ENCODE peak calls at places on chromosomes 3 and 15, in six cellular contexts. Z, X, P, V, L and O are unnamed samples.
A peak's percentile ranks its signal among the peaks of the same experiment; 100 is the strongest.

GRCh38 chr3:124893526-124893925 is 6.4 kb upstream of the ITGB5 start:
- DNase-seq in L (no peak), P (no peak), X (no peak), V (no peak), Z (no peak), O (no peak)

GRCh38 chr15:85520650-85521049 is 140.2 kb downstream of the AKAP13 start:
- DNase-seq in Z (no peak), P (no peak), V (no peak), L (no peak), X (no peak), O (no peak)

GRCh38 chr3:95923496-95924210 is 890.7 kb upstream of the EPHA6 start:
- DNase-seq in L (no peak), P (peak; percentile 100), X (no peak), Z (peak; percentile 94), V (no peak), O (peak; percentile 0)

GRCh38 chr3:111667621-111668239 is 72.6 kb upstream of the ZBED2 start:
- DNase-seq in P (peak; percentile 73), L (no peak), V (no peak), Z (peak; percentile 69), X (no peak), O (no peak)

GRCh38 chr15:93974804-93975481 is 256.4 kb upstream of the MCTP2 start:
- DNase-seq in X (peak; percentile 41), L (peak; percentile 15), P (no peak), Z (peak; percentile 5), V (peak; percentile 36), O (peak; percentile 69)

GRCh38 chr3:52290596-52291507 is 3.2 kb downstream of the GLYCTK start:
- DNase-seq in X (no peak), P (no peak), V (no peak), Z (no peak), L (no peak), O (no peak)

GRCh38 chr3:177177670-177178295 is 19.5 kb downstream of the TBL1XR1 start:
- DNase-seq in X (no peak), Z (no peak), V (no peak), L (no peak), P (no peak), O (no peak)

GRCh38 chr3:172559029-172559428 is 35.8 kb upstream of the TNFSF10 start:
- DNase-seq in L (no peak), Z (no peak), P (no peak), V (no peak), X (no peak), O (no peak)

GRCh38 chr3:194623449-194624290 is 9.5 kb downstream of the TMEM44 start:
- DNase-seq in X (peak; percentile 51), L (no peak), Z (no peak), P (no peak), V (no peak), O (no peak)

GRCh38 chr15:78034495-78035191 is 42.9 kb downstream of the TBC1D2B start:
- DNase-seq in V (no peak), Z (peak; percentile 38), L (no peak), X (no peak), P (peak; percentile 38), O (no peak)

GRCh38 chr3:194168994-194169393 is 33.0 kb downstream of the HES1 start:
- DNase-seq in V (no peak), X (no peak), Z (no peak), P (no peak), L (no peak), O (no peak)

GRCh38 chr15:46312133-46312740 is 677.4 kb downstream of the SQOR start:
- DNase-seq in X (peak; percentile 78), P (peak; percentile 71), L (no peak), V (peak; percentile 78), Z (peak; percentile 41), O (peak; percentile 84)

GRCh38 chr3:107525954-107526305 is 3.2 kb downstream of the BBX start:
- DNase-seq in Z (no peak), L (no peak), V (no peak), P (peak; percentile 21), X (no peak), O (no peak)

GRCh38 chr3:190378240-190378891 is 9.6 kb upstream of the CLDN16 start:
- DNase-seq in X (no peak), V (no peak), Z (peak; percentile 79), L (no peak), P (peak; percentile 28), O (no peak)

GRCh38 chr15:62912808-62913207 is 129.7 kb upstream of the TPM1 start:
- DNase-seq in V (no peak), P (peak; percentile 29), L (no peak), X (peak; percentile 44), Z (no peak), O (no peak)

GRCh38 chr3:195757371-195757770 is 36.6 kb downstream of the MUC20 start:
- DNase-seq in Z (no peak), X (no peak), L (no peak), V (no peak), P (no peak), O (no peak)

GRCh38 chr3:151152626-151153025 is 50.4 kb downstream of the GPR171 start:
- DNase-seq in L (no peak), P (no peak), Z (no peak), X (no peak), V (no peak), O (no peak)

GRCh38 chr3:102163039-102163817 is 271.6 kb upstream of the ZPLD1 start:
- DNase-seq in P (peak; percentile 83), L (no peak), X (no peak), Z (peak; percentile 58), V (no peak), O (peak; percentile 98)

GRCh38 chr3:11553436-11554235 is 90.1 kb downstream of the VGLL4 start:
- DNase-seq in V (no peak), Z (peak; percentile 45), X (no peak), P (peak; percentile 40), L (no peak), O (no peak)

GRCh38 chr3:24318668-24319287 is 175.9 kb downstream of the THRB start:
- DNase-seq in X (no peak), L (no peak), Z (peak; percentile 5), P (no peak), V (no peak), O (peak; percentile 92)

GRCh38 chr3:151085889-151086483 is 522 bp downstream of the MED12L start:
- DNase-seq in X (peak; percentile 58), V (peak; percentile 57), L (no peak), P (peak; percentile 31), Z (no peak), O (no peak)

GRCh38 chr3:177700117-177700516 is 502.8 kb upstream of the TBL1XR1 start:
- DNase-seq in L (no peak), P (no peak), Z (no peak), V (no peak), X (no peak), O (no peak)

GRCh38 chr3:116443096-116443793 is 2.0 kb downstream of the LSAMP start:
- DNase-seq in X (no peak), V (no peak), Z (peak; percentile 34), L (no peak), P (peak; percentile 43), O (no peak)

GRCh38 chr3:50068134-50068533 is 20.6 kb upstream of the RBM5 start:
- DNase-seq in P (peak; percentile 15), X (no peak), Z (peak; percentile 35), L (no peak), V (no peak), O (peak; percentile 97)

GRCh38 chr15:41796457-41796856 is 22.2 kb downstream of the MAPKBP1 start:
- DNase-seq in X (no peak), L (no peak), Z (peak; percentile 68), V (no peak), P (no peak), O (peak; percentile 38)

GRCh38 chr3:178901204-178901603 is 170.4 kb downstream of the ZMAT3 start:
- DNase-seq in P (no peak), Z (no peak), L (no peak), X (no peak), V (no peak), O (no peak)

DNA sequence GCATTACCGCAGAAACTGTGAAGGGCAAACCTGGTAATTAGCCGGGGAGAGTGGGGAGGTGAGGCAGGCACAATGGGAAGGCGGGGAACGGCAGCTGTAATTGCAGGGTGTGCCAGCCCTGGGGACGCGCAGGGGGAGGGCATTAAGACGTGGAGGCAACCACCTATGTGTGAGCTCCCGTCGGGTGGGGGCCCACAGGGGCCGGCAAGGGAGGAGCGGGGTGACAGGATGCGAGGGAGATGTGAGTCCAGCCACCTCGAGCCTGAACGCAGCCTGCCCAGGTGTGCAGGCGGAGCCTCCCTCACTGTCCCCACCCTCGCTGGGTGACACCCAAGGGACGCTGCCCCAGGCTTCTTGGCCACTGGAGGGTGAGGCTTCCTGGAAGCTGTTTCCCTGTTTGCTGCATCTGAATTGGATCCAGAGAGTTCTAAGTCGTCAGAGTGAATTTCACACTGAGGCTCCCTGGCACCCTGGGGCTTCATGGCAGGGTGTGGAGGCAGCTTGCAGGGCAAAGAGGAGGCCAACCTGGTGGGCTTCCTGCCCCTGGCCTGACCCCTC is 130.6 kb upstream of the MEF2A start:
- DNase-seq in Z (no peak), X (no peak), L (no peak), P (no peak), V (no peak), O (no peak)
- H2AFZ ChIP-seq in Z (no peak overlapping the region), X (no peak overlapping the region), L (no peak overlapping the region), P (no peak overlapping the region), V (no peak overlapping the region), O (no peak overlapping the region)

GRCh38 chr15:74773329-74773728 is 8.6 kb upstream of the CSK start:
- DNase-seq in P (no peak), L (no peak), X (no peak), Z (no peak), V (no peak), O (no peak)
- H3K18ac ChIP-seq in P (no peak overlapping the region), L (no peak overlapping the region), X (no peak overlapping the region), Z (no peak overlapping the region), V (no peak overlapping the region), O (no peak overlapping the region)

DNA sequence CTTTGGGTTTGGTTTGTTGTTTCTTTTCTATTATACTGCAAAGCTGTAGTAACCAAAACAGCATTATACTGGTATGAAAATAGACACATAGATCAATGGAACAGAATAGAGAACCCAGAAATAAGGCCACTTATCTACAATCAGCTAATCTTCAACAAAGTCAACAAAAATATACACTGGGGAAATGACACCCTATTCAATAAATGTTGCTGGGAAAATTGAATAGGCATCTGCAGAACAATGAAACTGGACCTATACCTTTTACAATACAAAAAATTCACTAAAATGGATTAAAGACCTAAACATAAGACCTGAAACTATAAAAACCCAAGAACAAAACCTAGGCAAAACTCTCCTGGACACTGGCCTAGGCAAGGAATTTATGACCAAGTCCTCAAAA is 52.9 kb downstream of the TLNRD1 start:
- DNase-seq in X (no peak), V (no peak), P (no peak), L (no peak), Z (no peak), O (no peak)
- H3K4ac ChIP-seq in X (no peak overlapping the region), V (no peak overlapping the region), P (no peak overlapping the region), L (no peak overlapping the region), Z (no peak overlapping the region), O (no peak overlapping the region)

GRCh38 chr3:48130321-48130881 is 57.8 kb downstream of the CDC25A start:
- DNase-seq in P (peak; percentile 93), Z (peak; percentile 96), L (no peak), X (no peak), V (no peak), O (no peak)
- H2AFZ ChIP-seq in P (peak overlapping the region; percentile 48), Z (peak overlapping the region; percentile 93), L (no peak overlapping the region), X (no peak overlapping the region), V (peak overlapping the region; percentile 87), O (no peak overlapping the region)

GRCh38 chr15:90994059-90994416 is 297 bp downstream of the PRC1 start:
- DNase-seq in L (no peak), X (no peak), P (no peak), V (peak; percentile 12), Z (no peak), O (peak; percentile 59)
- H3K18ac ChIP-seq in L (peak overlapping the region; percentile 93), X (peak overlapping the region; percentile 85), P (peak overlapping the region; percentile 82), V (peak overlapping the region; percentile 97), Z (no peak overlapping the region), O (peak overlapping the region; percentile 100)